ENCODE peak calls at places on chromosomes 16 and 17, in four cellular contexts. G is NT2/D1, A is uterus, S is lung. D is an unnamed sample.

GRCh38 chr17:61048398-61049106 is 351.1 kb upstream of the TBX2 start:
- DNase-seq in G (no peak), A (no peak), S (no peak), D (no peak)

GRCh38 chr16:50809561-50809960 is 67.7 kb downstream of the CYLD start:
- DNase-seq in A (no peak), G (no peak), S (peak), D (no peak)

GRCh38 chr16:81681311-81681710 is 97.8 kb upstream of the PLCG2 start:
- DNase-seq in A (no peak), S (no peak), G (no peak), D (no peak)

GRCh38 chr17:81885869-81886548 is 5.4 kb downstream of the ALYREF start:
- DNase-seq in S (no peak), A (no peak), G (no peak), D (no peak)

GRCh38 chr17:42403150-42403549 is 14.9 kb upstream of the STAT3 start:
- DNase-seq in G (no peak), S (no peak), A (no peak), D (no peak)

GRCh38 chr17:42623732-42624596 is 14.5 kb downstream of the TUBG1 start:
- DNase-seq in A (no peak), G (no peak), S (no peak), D (no peak)

GRCh38 chr16:19878760-19879159 is 5.9 kb downstream of the GPRC5B start:
- DNase-seq in S (no peak), G (no peak), A (no peak), D (no peak)

GRCh38 chr17:9208381-9208780 is 187.1 kb downstream of the NTN1 start:
- DNase-seq in S (no peak), A (no peak), G (no peak), D (no peak)

GRCh38 chr16:68493412-68494070 is 45.2 kb upstream of the SMPD3 start:
- DNase-seq in A (no peak), G (no peak), S (no peak), D (no peak)

GRCh38 chr17:80939151-80940145 is 52.2 kb upstream of the CHMP6 start:
- DNase-seq in G (no peak), A (peak), S (no peak), D (no peak)

GRCh38 chr16:154223-155030 is 2.0 kb downstream of the HBZ start:
- DNase-seq in A (no peak), S (no peak), G (no peak), D (no peak)
- H3K4me3 ChIP-seq in A (peak), S (peak), G (peak), D (peak)

DNA sequence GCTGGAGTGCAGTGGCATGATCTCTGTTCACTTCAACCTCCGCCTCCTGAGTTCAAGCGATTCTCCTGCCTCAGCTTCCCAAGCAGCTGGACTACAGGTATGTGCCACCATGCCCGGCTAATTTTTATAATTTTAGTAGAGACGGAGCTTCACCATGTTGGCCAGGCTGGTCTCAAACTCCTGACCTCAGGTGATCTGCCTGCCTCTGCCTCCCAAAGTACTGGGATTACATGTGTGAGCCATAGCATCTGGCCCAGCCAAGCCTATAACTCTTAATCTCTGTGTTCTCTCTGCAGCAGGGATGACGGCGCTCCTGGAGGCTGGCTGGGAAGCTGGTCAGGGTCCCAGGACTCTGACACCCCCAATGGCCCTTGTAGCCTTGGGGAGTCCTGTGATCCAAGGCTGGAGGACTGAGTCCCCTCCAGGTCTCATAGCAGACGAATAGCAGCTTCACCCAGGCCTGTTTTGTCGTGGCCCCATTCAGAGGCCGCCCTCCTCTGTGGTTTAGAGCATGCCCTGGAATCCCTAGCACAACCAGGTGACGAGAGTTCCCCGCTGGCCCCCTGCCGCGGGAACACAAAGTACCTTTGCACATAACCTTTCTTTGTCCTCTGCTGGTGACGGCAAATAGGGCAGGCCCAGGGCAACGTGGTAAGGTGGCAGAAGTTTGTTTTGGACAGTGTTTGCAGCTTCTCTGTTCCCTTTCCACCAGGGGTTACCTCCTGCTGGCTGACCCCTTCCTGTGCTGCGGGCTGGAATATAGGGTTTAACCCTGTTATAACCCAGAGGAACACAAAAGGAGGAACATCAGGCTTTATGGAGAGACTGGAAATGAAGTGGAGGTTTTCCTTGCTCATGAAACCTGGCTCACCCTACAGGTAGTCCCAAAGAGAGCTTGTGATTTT is 43.0 kb upstream of the TOB1 start:
- DNase-seq in S (peak), G (no peak), A (no peak), D (peak)
- H3K4me3 ChIP-seq in S (no peak), G (no peak), A (no peak), D (no peak)

GRCh38 chr17:83199500-83200201 is 120.2 kb downstream of the METRNL start:
- DNase-seq in A (peak), G (no peak), S (peak), D (peak)
- H3K4me3 ChIP-seq in A (no peak), G (no peak), S (no peak), D (no peak)

GRCh38 chr16:88461291-88462269 is 8.5 kb downstream of the ZFPM1 start:
- DNase-seq in A (no peak), G (peak), S (no peak), D (no peak)
- H3K4me3 ChIP-seq in A (no peak), G (no peak), S (no peak), D (no peak)

DNA sequence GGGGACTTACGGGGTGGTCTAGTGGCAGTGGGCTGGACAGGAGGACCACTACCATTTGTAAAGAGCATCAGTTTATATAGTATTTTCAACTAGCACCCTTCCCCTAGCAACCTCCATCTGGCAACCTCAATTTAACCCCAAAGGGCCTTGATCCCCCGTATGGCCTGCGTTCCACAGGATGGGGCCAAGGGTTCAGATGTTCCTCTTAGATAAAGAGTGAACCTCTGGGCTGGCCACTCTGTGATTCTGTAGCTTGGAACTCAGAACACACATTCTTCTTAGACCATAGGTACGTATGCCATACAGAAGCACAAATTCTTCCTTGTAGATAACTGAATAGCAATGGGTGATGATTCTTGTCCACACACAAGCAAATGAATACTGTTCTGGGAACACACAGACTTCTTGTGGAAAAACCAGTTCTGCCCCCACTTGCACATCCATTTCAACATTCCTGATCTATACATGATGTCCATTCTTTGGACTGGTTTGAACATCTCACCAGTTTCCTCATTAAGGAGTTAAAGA is 1.9 kb upstream of the GGA2 start:
- DNase-seq in A (no peak), S (no peak), G (no peak), D (no peak)
- H3K4me3 ChIP-seq in A (no peak), S (no peak), G (no peak), D (no peak)

GRCh38 chr17:50944902-50945720 is 79.0 kb upstream of the TOB1 start:
- DNase-seq in G (no peak), S (no peak), A (peak), D (no peak)

GRCh38 chr17:50944054-50944901 is 78.1 kb upstream of the TOB1 start:
- DNase-seq in A (peak), G (no peak), S (peak), D (no peak)

GRCh38 chr17:50946223-50946890 is 80.2 kb upstream of the TOB1 start:
- DNase-seq in S (no peak), A (no peak), G (no peak), D (no peak)

GRCh38 chr17:50945779-50946222 is 79.6 kb upstream of the TOB1 start:
- DNase-seq in A (peak), G (no peak), S (no peak), D (no peak)

DNA sequence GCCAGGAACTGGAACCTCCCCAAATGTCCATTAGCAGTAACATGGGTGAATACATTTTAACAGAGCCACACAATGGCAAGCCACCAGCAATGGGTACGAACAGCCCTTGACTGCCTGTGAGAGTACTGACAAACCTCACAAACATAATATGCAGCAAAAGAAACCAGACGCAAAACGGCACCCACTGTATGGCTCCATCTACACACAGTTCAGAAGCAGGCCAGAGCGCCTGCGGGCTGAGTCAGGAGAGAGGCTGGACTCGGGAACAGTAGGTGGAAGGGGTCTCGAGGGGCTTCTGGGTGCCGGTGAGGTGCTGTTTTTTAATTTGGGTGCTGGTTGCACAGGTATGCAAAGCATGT is 77.4 kb upstream of the TOB1 start:
- DNase-seq in S (no peak), G (no peak), A (peak), D (no peak)
- H3K4me3 ChIP-seq in S (no peak), G (no peak), A (no peak), D (no peak)

DNA sequence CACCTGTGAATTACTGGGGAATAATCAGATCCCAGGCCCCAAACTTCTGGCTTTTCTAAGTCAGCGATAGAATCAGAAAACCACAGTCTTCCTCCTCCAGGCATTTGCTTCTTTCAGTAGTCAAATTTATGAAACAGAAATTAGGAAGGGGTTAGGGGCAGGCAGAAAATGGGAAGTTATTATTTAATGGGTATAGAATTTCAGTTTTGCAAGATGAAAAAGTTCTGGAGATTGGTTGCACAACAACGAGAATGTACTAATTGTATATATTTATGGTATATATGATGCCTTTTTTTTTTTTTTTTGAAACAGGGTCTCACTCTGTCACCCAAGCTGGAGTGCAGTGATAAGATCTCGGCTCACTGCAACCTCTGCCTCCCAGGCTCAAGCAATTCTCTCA is 23.5 kb downstream of the ORC6 start:
- DNase-seq in A (no peak), G (no peak), S (no peak), D (no peak)
- H3K4me3 ChIP-seq in A (no peak), G (no peak), S (no peak), D (no peak)

GRCh38 chr17:17246879-17247278 is 9.9 kb upstream of the FLCN start:
- DNase-seq in G (no peak), S (no peak), A (no peak), D (no peak)
- H3K4me3 ChIP-seq in G (no peak), S (no peak), A (no peak), D (no peak)